ENCODE peak calls at places on chromosome X, in seven cellular contexts. A, J, L, W, B, M and S are unnamed samples. For H3K27me3, the result is how much of the 10 kb centered on the place peaks cover.

GRCh38 chrX:118548831-118549230 is 53.2 kb downstream of the DOCK11 start:
- DNase-seq in A (no peak), L (no peak), M (no peak), W (no peak), J (no peak), B (no peak), S (no peak)

GRCh38 chrX:140040397-140040796 is 75.1 kb upstream of the CXorf66 start:
- DNase-seq in J (no peak), B (no peak), A (no peak), W (no peak), M (no peak), L (no peak), S (no peak)

GRCh38 chrX:103687696-103688191 is 1.2 kb upstream of the MORF4L2 start:
- DNase-seq in M (peak), B (peak), A (peak), L (peak), W (peak), J (peak), S (peak)

GRCh38 chrX:10906861-10907260 is 204.3 kb upstream of the HCCS start:
- DNase-seq in L (no peak), J (no peak), W (no peak), B (no peak), M (no peak), A (no peak), S (no peak)

GRCh38 chrX:7068939-7069367 is 78.6 kb upstream of the STS start:
- DNase-seq in B (no peak), W (peak), A (no peak), M (no peak), J (no peak), L (no peak), S (no peak)

GRCh38 chrX:73855546-73855945 is 292.5 kb downstream of the CHIC1 start:
- DNase-seq in L (peak), A (peak), W (peak), J (peak), B (peak), M (peak), S (no peak)

GRCh38 chrX:69149466-69150293 is 15.6 kb downstream of the PJA1 start:
- DNase-seq in J (no peak), B (no peak), M (no peak), W (no peak), A (no peak), L (no peak), S (no peak)

GRCh38 chrX:8820910-8821527 is 19.8 kb upstream of the FAM9A start:
- DNase-seq in L (no peak), B (peak), W (peak), J (no peak), A (no peak), M (no peak), S (no peak)

GRCh38 chrX:24097741-24098140 is 43.0 kb downstream of the EIF2S3 start:
- DNase-seq in M (no peak), A (no peak), J (no peak), L (no peak), B (peak), W (no peak), S (no peak)

GRCh38 chrX:111013778-111014455 is 82.1 kb upstream of the PAK3 start:
- DNase-seq in L (no peak), B (no peak), W (no peak), M (no peak), A (no peak), J (no peak), S (no peak)

GRCh38 chrX:37646254-37646653 is 39.3 kb upstream of the XK start:
- DNase-seq in W (no peak), M (no peak), B (no peak), J (no peak), A (no peak), L (no peak), S (no peak)

GRCh38 chrX:55778322-55778721 is 60.8 kb downstream of the RRAGB start:
- DNase-seq in A (no peak), L (no peak), B (no peak), J (no peak), W (no peak), M (no peak), S (no peak)

GRCh38 chrX:69066966-69067525 is 98.2 kb downstream of the PJA1 start:
- DNase-seq in W (no peak), J (no peak), A (no peak), L (no peak), M (no peak), B (no peak), S (no peak)

GRCh38 chrX:107673933-107674479 is 45.7 kb downstream of the PRPS1 start:
- DNase-seq in W (no peak), M (peak), A (no peak), J (peak), B (peak), L (peak), S (peak)

GRCh38 chrX:98490670-98491069 is 1607.0 kb downstream of the RPA4 start:
- DNase-seq in L (no peak), J (no peak), M (no peak), B (no peak), A (no peak), W (no peak), S (no peak)

GRCh38 chrX:19739683-19740082 is 147.7 kb downstream of the SH3KBP1 start:
- DNase-seq in W (peak), L (peak), A (peak), B (peak), J (peak), M (peak), S (no peak)

GRCh38 chrX:32896132-32896531 is 315.2 kb downstream of the DMD start:
- DNase-seq in M (no peak), B (no peak), W (no peak), A (no peak), L (no peak), J (no peak), S (no peak)

GRCh38 chrX:30150196-30150895 is 65.0 kb upstream of the MAGEB2 start:
- DNase-seq in W (no peak), J (no peak), L (no peak), M (no peak), B (no peak), A (no peak), S (no peak)

GRCh38 chrX:37380920-37381319 is 31.8 kb downstream of the PRRG1 start:
- DNase-seq in A (peak), B (peak), M (no peak), J (peak), W (no peak), L (peak), S (no peak)

GRCh38 chrX:40012800-40013682 is 84.7 kb downstream of the BCOR start:
- DNase-seq in J (peak), M (peak), B (peak), W (peak), L (peak), A (no peak), S (peak)

GRCh38 chrX:155966876-155967275 is 30.6 kb upstream of the IL9R start:
- DNase-seq in A (no peak), W (peak), L (no peak), M (no peak), B (no peak), J (no peak), S (no peak)

GRCh38 chrX:101368800-101369199 is 17.2 kb downstream of the BTK start:
- DNase-seq in J (no peak), A (no peak), L (no peak), W (no peak), M (no peak), B (no peak), S (no peak)

GRCh38 chrX:29143756-29144155 is 556.5 kb downstream of the IL1RAPL1 start:
- DNase-seq in J (no peak), L (no peak), M (no peak), A (no peak), B (peak), W (no peak), S (no peak)

GRCh38 chrX:68403522-68403921 is 29.8 kb downstream of the OPHN1 start:
- DNase-seq in M (no peak), J (no peak), A (no peak), W (no peak), L (no peak), B (no peak), S (no peak)

GRCh38 chrX:3811331-3812311 is 98.2 kb upstream of the PRKX start:
- DNase-seq in A (no peak), M (no peak), W (peak), L (peak), B (peak), J (no peak), S (peak)

GRCh38 chrX:39242187-39242586 is 440.9 kb downstream of the MID1IP1 start:
- DNase-seq in W (peak), B (peak), J (peak), M (no peak), A (no peak), L (peak), S (no peak)

GRCh38 chrX:3384330-3384729 is 37.9 kb upstream of the MXRA5 start:
- DNase-seq in L (no peak), A (no peak), W (no peak), B (no peak), M (no peak), J (no peak), S (no peak)

GRCh38 chrX:2823795-2824386 is 4.8 kb upstream of the GYG2 start:
- DNase-seq in B (no peak), W (no peak), A (no peak), L (peak), M (no peak), J (peak), S (no peak)

DNA sequence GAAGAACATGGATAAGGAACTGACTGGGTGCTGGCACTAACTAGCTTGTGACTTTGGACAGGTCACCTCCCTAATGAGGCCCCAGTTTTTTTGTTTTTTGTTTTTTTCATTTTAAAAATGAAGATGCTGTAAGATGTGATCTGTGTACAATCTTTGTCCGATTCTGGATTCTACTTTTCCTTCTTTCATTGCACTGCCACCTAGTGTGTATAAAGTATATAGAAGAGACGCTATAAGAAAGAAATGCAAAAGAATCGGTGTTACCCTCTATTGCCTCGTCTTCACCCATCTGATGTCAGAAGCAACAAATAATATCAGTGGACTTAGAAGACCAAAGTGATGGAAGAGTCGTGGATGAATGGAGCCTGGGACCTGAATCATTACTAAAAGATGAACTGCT is 58.6 kb upstream of the P2RY10 start:
- DNase-seq in W (peak), M (no peak), L (no peak), B (no peak), A (peak), J (no peak), S (peak)
- TF ChIP-seq CTCF in W (peak), M (no peak), L (no peak), B (no peak), A (peak), J (no peak), S (peak)

GRCh38 chrX:129779747-129780146 is at the start of gene SASH3:
- DNase-seq in J (no peak), W (no peak), A (no peak), M (peak), B (no peak), L (peak), S (peak)

GRCh38 chrX:129773649-129774458 is 5.9 kb upstream of the SASH3 start:
- DNase-seq in M (no peak), B (no peak), A (no peak), L (no peak), J (no peak), W (no peak), S (no peak)

GRCh38 chrX:129779086-129779672 is 570 bp upstream of the SASH3 start:
- DNase-seq in A (no peak), B (no peak), J (no peak), L (no peak), M (no peak), W (no peak), S (no peak)

GRCh38 chrX:129780441-129781105 is 824 bp downstream of the SASH3 start:
- DNase-seq in B (no peak), W (no peak), A (no peak), L (no peak), M (no peak), J (no peak), S (no peak)

DNA sequence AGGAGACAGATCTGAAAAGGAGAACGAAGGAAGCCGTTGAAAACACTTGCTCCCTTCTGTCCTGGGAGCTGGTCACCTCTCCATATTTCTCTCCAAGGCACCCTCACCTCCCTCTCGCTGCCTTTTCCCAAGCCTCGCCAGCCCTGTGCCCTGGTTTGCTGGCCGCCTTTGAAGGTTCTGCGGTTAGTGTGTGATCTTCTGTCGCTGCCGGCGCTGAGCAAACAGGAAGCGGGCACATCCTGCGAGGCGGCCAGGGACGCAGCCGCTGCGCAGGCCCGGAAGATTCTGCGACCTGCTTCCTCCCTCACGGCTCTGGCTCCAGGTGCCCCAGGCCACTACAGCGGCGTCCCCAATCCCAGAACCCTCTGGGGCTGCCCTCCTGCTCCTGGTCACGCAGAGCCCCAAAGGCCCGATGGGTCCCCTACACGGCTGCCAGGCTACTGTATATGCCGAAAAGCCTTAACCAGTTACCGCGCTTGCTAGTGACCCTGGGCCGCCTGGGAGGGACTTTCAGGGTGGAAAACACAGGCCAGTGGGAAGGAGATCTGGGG is 2.5 kb upstream of the SASH3 start:
- DNase-seq in A (no peak), M (no peak), B (no peak), L (peak), W (no peak), J (peak), S (peak)
- H3K4me3 ChIP-seq in A (no peak), M (no peak), B (no peak), L (no peak), W (no peak), J (no peak), S (peak)

DNA sequence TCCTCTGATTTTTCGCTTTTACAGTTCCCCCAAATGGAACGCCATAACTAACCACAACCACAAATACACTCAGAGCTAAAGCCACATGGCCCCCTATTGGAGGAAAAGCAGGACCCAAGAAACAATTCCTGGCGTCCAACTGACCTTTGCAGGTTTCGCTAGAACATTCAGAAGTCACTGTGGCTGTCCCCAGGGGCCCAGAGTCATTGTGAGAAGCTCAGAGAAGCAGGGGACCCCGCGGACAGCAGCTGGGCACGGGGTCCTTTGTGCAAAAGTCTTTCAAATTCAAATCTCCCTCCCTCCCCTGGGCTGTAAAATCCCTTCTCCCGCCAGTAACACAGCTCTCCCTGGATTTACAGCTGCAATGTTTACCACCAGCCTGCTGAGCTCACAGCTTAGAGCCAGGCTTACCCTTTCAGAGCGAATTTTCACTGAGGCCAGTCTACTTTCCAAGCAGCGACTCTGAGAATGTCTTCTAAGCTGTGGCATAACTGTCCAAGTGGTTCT is 214.8 kb downstream of the CRLF2 start:
- DNase-seq in L (no peak), W (no peak), M (no peak), J (no peak), B (no peak), A (no peak), S (no peak)
- H3K27me3 ChIP-seq in L (under half), W (under half), M (under half), J (under half), B (under half), A (under half), S (under half)

GRCh38 chrX:133749370-133749769 is 236.0 kb downstream of the GPC3 start:
- DNase-seq in A (no peak), W (no peak), L (no peak), B (no peak), M (no peak), J (no peak), S (no peak)

GRCh38 chrX:133742602-133743305 is 242.6 kb downstream of the GPC3 start:
- DNase-seq in L (no peak), M (no peak), J (no peak), W (no peak), B (no peak), A (no peak), S (no peak)

GRCh38 chrX:133749951-133750350 is 235.4 kb downstream of the GPC3 start:
- DNase-seq in W (no peak), L (no peak), J (no peak), B (no peak), A (no peak), M (no peak), S (no peak)

GRCh38 chrX:133745361-133745760 is 240.0 kb downstream of the GPC3 start:
- DNase-seq in B (no peak), W (no peak), J (no peak), L (no peak), A (no peak), M (no peak), S (no peak)

GRCh38 chrX:133746593-133746992 is 238.8 kb downstream of the GPC3 start:
- DNase-seq in M (no peak), J (no peak), A (no peak), B (no peak), W (no peak), L (no peak), S (peak)
- TF ChIP-seq CTCF in M (no peak), J (no peak), A (no peak), B (no peak), W (no peak), L (no peak), S (no peak)

DNA sequence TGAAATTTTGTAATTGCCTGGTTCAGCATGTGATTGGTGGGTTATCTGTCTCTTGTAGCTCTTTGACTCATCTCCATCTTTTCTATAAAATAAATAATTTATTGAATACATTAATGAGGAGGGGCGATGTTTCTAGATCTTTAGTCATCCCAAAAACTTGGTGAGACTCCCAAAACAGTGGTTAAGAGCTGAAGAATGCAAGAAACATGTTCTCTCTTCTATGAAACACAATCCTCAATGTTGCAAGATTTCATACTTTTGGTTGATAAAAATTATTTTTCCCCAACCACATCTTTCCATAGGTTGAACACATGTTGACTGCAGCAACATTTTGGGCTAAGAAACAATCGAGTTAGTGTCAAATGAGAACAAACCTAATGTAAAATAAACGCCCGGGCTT is 1.2 kb upstream of the TMEM47 start:
- DNase-seq in W (no peak), M (no peak), B (peak), J (no peak), L (no peak), A (no peak), S (no peak)
- H3K4me3 ChIP-seq in W (no peak), M (no peak), B (no peak), J (no peak), L (no peak), A (no peak), S (no peak)

GRCh38 chrX:72079607-72080006 is 52.1 kb downstream of the RTL5 start:
- DNase-seq in B (no peak), M (no peak), L (no peak), W (no peak), J (no peak), A (no peak), S (no peak)

GRCh38 chrX:72081605-72082320 is 50.0 kb downstream of the RTL5 start:
- DNase-seq in M (no peak), J (no peak), B (no peak), W (peak), A (no peak), L (no peak), S (no peak)

GRCh38 chrX:72078411-72078810 is 53.3 kb downstream of the RTL5 start:
- DNase-seq in M (no peak), J (no peak), L (no peak), A (no peak), W (no peak), B (no peak), S (no peak)

GRCh38 chrX:72080150-72080549 is 51.6 kb downstream of the RTL5 start:
- DNase-seq in A (no peak), M (no peak), L (no peak), J (no peak), W (no peak), B (no peak), S (no peak)

GRCh38 chrX:72080800-72081199 is 50.9 kb downstream of the RTL5 start:
- DNase-seq in B (no peak), W (no peak), A (no peak), J (no peak), L (no peak), M (no peak), S (no peak)
- H3K27me3 ChIP-seq in B (under half), W (under half), A (under half), J (under half), L (under half), M (under half), S (under half)

DNA sequence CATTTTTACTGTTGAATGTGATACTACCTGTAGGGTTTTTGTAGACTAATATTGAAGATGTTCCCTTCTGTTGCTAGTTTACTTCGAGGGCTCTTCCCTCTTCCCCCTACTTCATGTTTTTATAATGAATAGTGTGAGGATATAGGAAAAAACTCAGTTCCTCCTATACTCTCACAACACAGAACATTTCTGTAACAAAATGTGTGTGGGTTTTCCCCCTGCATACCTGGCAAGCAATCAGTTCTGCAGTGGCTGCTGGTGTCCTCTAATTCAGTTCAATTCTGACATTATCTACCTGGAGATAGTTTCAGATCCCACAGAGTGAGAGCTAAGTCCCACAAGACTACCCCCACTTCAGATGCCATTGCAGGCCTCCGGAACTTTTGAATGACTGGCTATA is 107.9 kb downstream of the KDM6A start:
- DNase-seq in A (no peak), W (no peak), L (no peak), M (no peak), J (no peak), B (no peak), S (no peak)
- TF ChIP-seq CTCF in A (no peak), W (no peak), L (no peak), M (no peak), J (no peak), B (no peak), S (no peak)